ENCODE peak calls at places on chromosomes 4 and X, in four cellular contexts. C, O, X and D are unnamed samples.
A peak's percentile ranks its signal among the peaks of the same experiment; 100 is the strongest.

GRCh38 chrX:40503094-40503493 is 77.7 kb upstream of the ATP6AP2 start:
- DNase-seq in C (no peak), X (no peak), O (no peak), D (no peak)

GRCh38 chr4:13218316-13218958 is 265.7 kb downstream of the RAB28 start:
- DNase-seq in X (peak; percentile 61), O (no peak), C (no peak), D (no peak)

GRCh38 chr4:114028071-114028470 is 48.6 kb upstream of the ARSJ start:
- DNase-seq in O (no peak), C (no peak), X (no peak), D (no peak)

GRCh38 chr4:132587626-132588025 is 561.5 kb upstream of the PCDH10 start:
- DNase-seq in O (no peak), X (peak; percentile 53), C (no peak), D (no peak)

GRCh38 chrX:4588893-4589292 is 875.4 kb upstream of the PRKX start:
- DNase-seq in O (no peak), X (no peak), C (no peak), D (no peak)

GRCh38 chr4:55411621-55412020 is 15.9 kb downstream of the TMEM165 start:
- DNase-seq in C (peak; percentile 22), O (no peak), X (peak; percentile 55), D (no peak)

GRCh38 chr4:123229326-123229725 is 167.3 kb upstream of the SPRY1 start:
- DNase-seq in X (no peak), C (no peak), O (no peak), D (no peak)

GRCh38 chr4:168846414-168846813 is 163.6 kb downstream of the CBR4 start:
- DNase-seq in C (no peak), O (no peak), X (no peak), D (no peak)

GRCh38 chr4:154908168-154908567 is 127.1 kb downstream of the RBM46 start:
- DNase-seq in X (peak; percentile 15), C (no peak), O (no peak), D (no peak)

GRCh38 chr4:6279582-6280289 is 10.1 kb downstream of the WFS1 start:
- DNase-seq in C (no peak), O (no peak), X (no peak), D (no peak)

GRCh38 chr4:6283282-6283681 is 13.6 kb downstream of the WFS1 start:
- DNase-seq in C (no peak), O (no peak), X (no peak), D (no peak)

GRCh38 chr4:6280365-6280996 is 10.8 kb downstream of the WFS1 start:
- DNase-seq in O (no peak), X (no peak), C (no peak), D (no peak)

GRCh38 chr4:6281436-6282144 is 11.9 kb downstream of the WFS1 start:
- DNase-seq in X (no peak), C (no peak), O (no peak), D (no peak)

DNA sequence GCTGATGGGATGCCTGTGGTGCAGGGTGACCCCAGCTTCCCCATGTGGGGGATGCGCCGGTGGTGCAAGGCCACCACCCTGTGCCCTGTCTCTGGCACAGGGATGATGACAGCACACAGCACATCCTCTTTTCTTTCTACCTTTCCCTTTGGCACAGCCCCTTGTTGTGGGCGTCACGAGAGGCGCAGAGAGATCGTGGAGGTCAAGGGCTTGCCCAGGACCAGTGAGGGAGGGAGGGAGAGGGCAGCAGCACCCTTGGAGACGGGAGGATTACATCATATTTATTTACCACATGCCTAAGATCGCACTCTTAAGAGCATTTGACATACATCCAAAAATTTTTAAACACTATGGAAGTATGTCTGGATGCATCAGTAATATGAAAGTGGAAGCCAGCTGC is 12.6 kb downstream of the WFS1 start:
- DNase-seq in C (no peak), O (no peak), X (peak; percentile 37), D (no peak)
- H3K4me1 ChIP-seq in C (peaks cover 5% of the 10 kb centered on the region), O (no peaks in the 10 kb centered on the region), X (peaks cover 8% of the 10 kb centered on the region), D (peaks cover 5% of the 10 kb centered on the region)

DNA sequence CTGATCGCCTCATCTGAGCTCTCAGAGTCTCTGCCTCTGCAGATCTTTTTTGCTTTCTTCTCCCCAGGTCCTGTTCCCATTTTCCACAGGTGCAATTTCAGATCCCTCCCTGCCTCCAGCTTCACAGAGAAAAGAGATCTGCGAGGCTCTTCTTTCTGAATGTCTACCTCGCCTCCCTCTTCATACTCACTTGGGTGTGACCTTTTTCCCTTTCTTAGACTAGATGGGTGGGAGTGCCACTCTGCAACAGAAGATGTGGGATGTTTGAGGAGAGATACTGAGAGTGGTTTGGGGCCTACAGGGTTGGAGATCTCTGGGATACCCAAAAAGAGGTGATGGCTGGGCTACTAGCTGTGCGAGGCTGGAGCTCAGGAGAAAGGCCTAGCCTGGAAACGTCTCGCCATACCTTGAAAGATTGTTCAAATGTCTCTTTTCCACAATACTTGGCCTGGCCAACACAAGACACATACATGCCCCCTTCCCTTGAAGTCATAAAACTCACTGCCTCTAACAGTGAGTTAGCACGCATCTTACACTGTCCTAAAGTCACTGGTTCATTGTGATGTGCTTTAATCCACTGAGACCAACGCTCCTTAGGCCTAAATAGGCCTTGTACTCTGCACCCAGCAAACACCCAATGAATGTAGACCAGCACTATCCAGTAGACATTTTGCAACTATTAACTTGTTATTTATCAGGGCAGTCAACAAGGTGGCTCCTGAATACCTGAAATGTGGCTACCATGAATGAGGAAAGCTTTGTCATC is 33.6 kb downstream of the IRF2 start:
- DNase-seq in O (no peak), C (no peak), X (no peak), D (no peak)
- H3K4me1 ChIP-seq in O (peaks cover 16% of the 10 kb centered on the region), C (peaks cover 7% of the 10 kb centered on the region), X (peaks cover 15% of the 10 kb centered on the region), D (peaks cover 7% of the 10 kb centered on the region)

DNA sequence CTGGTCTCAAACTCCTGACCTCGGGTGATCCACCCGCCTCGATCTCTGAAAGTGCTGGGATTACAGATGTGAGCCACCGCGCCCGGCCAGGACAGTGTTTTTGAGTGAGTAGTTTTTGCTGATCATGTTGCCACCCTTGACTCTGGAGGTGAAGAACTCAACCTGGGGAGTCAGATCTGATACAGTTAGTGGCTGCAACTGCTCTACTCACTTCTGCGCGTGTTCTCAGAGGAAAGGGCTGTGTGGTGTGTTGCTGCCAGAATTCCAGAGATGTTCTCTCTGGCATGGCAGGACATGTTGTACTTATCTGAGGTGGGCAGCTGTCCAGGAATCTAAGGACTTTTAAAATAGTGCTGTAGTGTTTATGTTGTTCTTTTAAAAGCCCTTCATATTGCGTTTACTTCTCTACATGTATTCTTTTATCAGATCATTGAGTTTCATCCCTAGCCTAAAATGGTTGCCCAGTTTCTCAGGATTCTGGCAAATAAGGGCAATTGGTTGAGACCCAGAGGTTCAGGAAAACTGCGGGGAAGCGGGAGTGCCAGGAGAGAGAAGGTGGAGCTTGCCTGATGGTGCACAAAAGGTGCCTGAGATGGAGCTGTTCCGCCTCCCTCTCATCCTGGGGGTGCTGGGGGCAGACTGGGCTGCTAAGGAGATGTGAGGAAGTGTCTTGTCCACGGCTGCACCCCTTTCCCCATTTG is 97.7 kb downstream of the ARHGAP10 start:
- DNase-seq in O (no peak), X (no peak), C (no peak), D (no peak)
- H3K4me1 ChIP-seq in O (no peaks in the 10 kb centered on the region), X (peaks cover 17% of the 10 kb centered on the region), C (no peaks in the 10 kb centered on the region), D (no peaks in the 10 kb centered on the region)

GRCh38 chr4:104424368-104424921 is 70.2 kb downstream of the CXXC4 start:
- DNase-seq in O (no peak), X (no peak), C (no peak), D (no peak)
- H3K4me1 ChIP-seq in O (peaks cover 9% of the 10 kb centered on the region), X (no peaks in the 10 kb centered on the region), C (no peaks in the 10 kb centered on the region), D (no peaks in the 10 kb centered on the region)

GRCh38 chr4:140096921-140097320 is 57.1 kb downstream of the MAML3 start:
- DNase-seq in O (no peak), X (no peak), C (no peak), D (no peak)

GRCh38 chr4:140095694-140096482 is 58.1 kb downstream of the MAML3 start:
- DNase-seq in X (peak; percentile 100), C (no peak), O (no peak), D (peak; percentile 72)

GRCh38 chr4:140097572-140097971 is 56.4 kb downstream of the MAML3 start:
- DNase-seq in X (no peak), C (no peak), O (no peak), D (no peak)

GRCh38 chr4:140094701-140095420 is 59.1 kb downstream of the MAML3 start:
- DNase-seq in X (peak; percentile 72), O (peak; percentile 78), C (no peak), D (peak; percentile 61)

GRCh38 chr4:140096483-140096861 is 57.5 kb downstream of the MAML3 start:
- DNase-seq in C (no peak), X (no peak), O (no peak), D (no peak)
- H3K4me1 ChIP-seq in C (no peaks in the 10 kb centered on the region), X (peaks cover 34% of the 10 kb centered on the region), O (peaks cover 14% of the 10 kb centered on the region), D (peaks cover 5% of the 10 kb centered on the region)

DNA sequence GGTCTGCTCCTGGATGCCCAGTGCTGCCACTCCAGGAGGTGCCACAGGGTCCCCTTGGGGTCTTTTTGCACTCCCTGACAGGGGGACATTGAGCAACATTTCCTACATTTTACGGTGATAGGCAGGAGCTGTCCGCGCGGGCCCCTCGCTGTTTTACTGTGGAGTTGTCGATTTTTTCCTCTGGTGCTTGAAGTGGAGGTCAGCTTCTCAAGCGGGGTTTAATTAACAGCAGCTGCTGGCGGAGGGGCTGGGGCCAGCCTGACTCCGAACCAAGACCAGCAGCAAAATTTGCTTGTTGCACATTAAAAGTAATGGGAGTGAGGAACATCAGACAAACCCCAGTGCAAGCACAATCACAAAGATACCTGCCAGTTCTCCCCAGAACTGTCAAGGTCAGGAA is 13.2 kb upstream of the SH3TC1 start:
- DNase-seq in O (no peak), C (no peak), X (no peak), D (no peak)
- H3K4me1 ChIP-seq in O (no peaks in the 10 kb centered on the region), C (peaks cover 41% of the 10 kb centered on the region), X (peaks cover 33% of the 10 kb centered on the region), D (no peaks in the 10 kb centered on the region)

DNA sequence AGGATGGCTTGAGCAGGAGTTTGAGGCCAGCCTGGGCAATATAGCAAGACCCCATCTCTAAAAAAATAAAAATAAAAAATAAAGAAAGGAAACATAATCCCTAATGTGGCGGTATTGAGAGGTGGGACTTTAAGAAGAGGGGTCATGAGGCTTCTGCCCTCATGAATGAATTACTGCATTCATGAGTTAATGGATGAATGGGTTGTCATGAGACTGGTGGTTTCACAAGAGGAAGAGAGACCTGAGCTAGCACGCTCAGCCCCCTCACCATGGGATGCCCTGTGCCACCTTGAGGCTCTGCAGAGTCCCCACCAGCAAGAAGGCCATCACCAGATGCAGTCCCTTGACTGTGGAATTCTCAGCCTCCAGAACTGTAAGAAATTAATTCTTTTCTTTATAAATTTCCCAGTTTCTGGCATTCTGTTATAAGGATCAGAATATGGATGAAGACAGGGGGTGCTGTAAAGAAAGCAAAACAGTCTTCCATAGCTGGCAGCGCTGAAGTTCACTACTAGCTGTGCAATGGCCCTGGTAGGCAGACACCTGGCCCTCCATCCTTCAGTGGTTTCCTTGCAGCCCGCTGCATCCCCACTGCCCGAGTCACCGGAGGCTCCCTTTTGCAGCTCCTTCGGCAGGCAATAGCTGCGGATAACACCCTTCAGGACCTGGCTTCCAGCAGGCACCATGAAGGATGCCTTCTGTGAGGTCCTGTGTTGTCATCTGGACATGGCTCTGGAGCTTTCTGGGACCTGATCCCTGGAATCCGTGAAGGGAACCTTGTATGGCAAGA is 44.8 kb upstream of the NSG1 start:
- DNase-seq in X (no peak), C (no peak), O (no peak), D (no peak)
- H3K4me1 ChIP-seq in X (no peaks in the 10 kb centered on the region), C (peaks cover 18% of the 10 kb centered on the region), O (no peaks in the 10 kb centered on the region), D (peaks cover under 1% of the 10 kb centered on the region)

GRCh38 chr4:6275351-6275750 is 5.7 kb downstream of the WFS1 start:
- DNase-seq in X (no peak), C (no peak), O (no peak), D (no peak)
- H3K4me1 ChIP-seq in X (peaks cover 34% of the 10 kb centered on the region), C (peaks cover 9% of the 10 kb centered on the region), O (no peaks in the 10 kb centered on the region), D (peaks cover 5% of the 10 kb centered on the region)